ENCODE peak calls at places on chromosomes 1 and 21, in five cellular contexts. R, M, H, P and U are unnamed samples.

GRCh38 chr1:40380817-40381216 is 7.3 kb downstream of the SMAP2 start:
- DNase-seq in R (no peak), M (no peak), H (no peak), P (no peak), U (no peak)

GRCh38 chr1:234659538-234659937 is 49.6 kb upstream of the IRF2BP2 start:
- DNase-seq in R (no peak), M (no peak), H (no peak), P (no peak), U (no peak)

GRCh38 chr1:207997486-207998268 is 86.8 kb upstream of the CD34 start:
- DNase-seq in R (peak), M (peak), H (peak), P (no peak), U (peak)

GRCh38 chr1:211411639-211412038 is 80.3 kb downstream of the RD3 start:
- DNase-seq in R (no peak), M (no peak), H (no peak), P (no peak), U (no peak)

GRCh38 chr1:198437352-198437751 is 103.1 kb downstream of the ATP6V1G3 start:
- DNase-seq in R (no peak), M (no peak), H (no peak), P (no peak), U (no peak)

GRCh38 chr1:156487862-156488261 is 12.7 kb downstream of the MEF2D start:
- DNase-seq in R (no peak), M (no peak), H (no peak), P (no peak), U (no peak)

GRCh38 chr21:32325706-32326105 is 27.1 kb downstream of the MRAP start:
- DNase-seq in R (no peak), M (no peak), H (no peak), P (no peak), U (no peak)

GRCh38 chr1:158084747-158085146 is 91.3 kb downstream of the KIRREL1 start:
- DNase-seq in R (no peak), M (no peak), H (no peak), P (no peak), U (no peak)

GRCh38 chr1:50123071-50123470 is 14.4 kb downstream of the ELAVL4 start:
- DNase-seq in R (no peak), M (no peak), H (no peak), P (no peak), U (no peak)

GRCh38 chr1:100304921-100305320 is 38.9 kb downstream of the RTCA start:
- DNase-seq in R (no peak), M (no peak), H (no peak), P (no peak), U (no peak)

GRCh38 chr1:25958475-25958874 is 39.4 kb downstream of the PAFAH2 start:
- DNase-seq in R (no peak), M (no peak), H (no peak), P (no peak), U (no peak)

GRCh38 chr1:2173546-2174347 is 20.8 kb downstream of the FAAP20 start:
- DNase-seq in R (no peak), M (no peak), H (no peak), P (no peak), U (no peak)

GRCh38 chr1:59901770-59902388 is 24.7 kb downstream of the CYP2J2 start:
- DNase-seq in R (no peak), M (no peak), H (no peak), P (no peak), U (no peak)

GRCh38 chr1:84698718-84699117 is 8.5 kb upstream of the SSX2IP start:
- DNase-seq in R (no peak), M (no peak), H (no peak), P (no peak), U (no peak)

GRCh38 chr1:1374068-1374860 is 743 bp downstream of the AURKAIP1 start:
- DNase-seq in R (no peak), M (no peak), H (no peak), P (no peak), U (no peak)

GRCh38 chr1:178689769-178690168 is 35.3 kb upstream of the RALGPS2 start:
- DNase-seq in R (no peak), M (no peak), H (no peak), P (no peak), U (no peak)

GRCh38 chr1:151314137-151314875 is 12.9 kb downstream of the PI4KB start:
- DNase-seq in R (peak), M (peak), H (no peak), P (no peak), U (peak)

GRCh38 chr1:41240806-41241747 is 1.0 kb downstream of the SCMH1 start:
- DNase-seq in R (peak), M (peak), H (peak), P (no peak), U (peak)

GRCh38 chr1:91502138-91502881 is 1.7 kb downstream of the CDC7 start:
- DNase-seq in R (no peak), M (no peak), H (no peak), P (no peak), U (no peak)
- H3K27ac ChIP-seq in R (no peak), M (no peak), H (no peak), P (peak), U (no peak)

GRCh38 chr1:27832762-27833161 is 2.2 kb downstream of the PPP1R8 start:
- DNase-seq in R (no peak), M (no peak), H (no peak), P (no peak), U (no peak)
- H3K27ac ChIP-seq in R (no peak), M (no peak), H (no peak), P (no peak), U (no peak)

GRCh38 chr1:204376919-204377799 is 17.4 kb upstream of the PLEKHA6 start:
- DNase-seq in R (no peak), M (no peak), H (no peak), P (no peak), U (no peak)

GRCh38 chr1:204383163-204383904 is 23.6 kb upstream of the PLEKHA6 start:
- DNase-seq in R (no peak), M (no peak), H (no peak), P (no peak), U (no peak)

GRCh38 chr1:204382714-204383083 is 23.0 kb upstream of the PLEKHA6 start:
- DNase-seq in R (no peak), M (no peak), H (no peak), P (no peak), U (no peak)

GRCh38 chr1:204380293-204380831 is 20.6 kb upstream of the PLEKHA6 start:
- DNase-seq in R (no peak), M (no peak), H (peak), P (no peak), U (no peak)

DNA sequence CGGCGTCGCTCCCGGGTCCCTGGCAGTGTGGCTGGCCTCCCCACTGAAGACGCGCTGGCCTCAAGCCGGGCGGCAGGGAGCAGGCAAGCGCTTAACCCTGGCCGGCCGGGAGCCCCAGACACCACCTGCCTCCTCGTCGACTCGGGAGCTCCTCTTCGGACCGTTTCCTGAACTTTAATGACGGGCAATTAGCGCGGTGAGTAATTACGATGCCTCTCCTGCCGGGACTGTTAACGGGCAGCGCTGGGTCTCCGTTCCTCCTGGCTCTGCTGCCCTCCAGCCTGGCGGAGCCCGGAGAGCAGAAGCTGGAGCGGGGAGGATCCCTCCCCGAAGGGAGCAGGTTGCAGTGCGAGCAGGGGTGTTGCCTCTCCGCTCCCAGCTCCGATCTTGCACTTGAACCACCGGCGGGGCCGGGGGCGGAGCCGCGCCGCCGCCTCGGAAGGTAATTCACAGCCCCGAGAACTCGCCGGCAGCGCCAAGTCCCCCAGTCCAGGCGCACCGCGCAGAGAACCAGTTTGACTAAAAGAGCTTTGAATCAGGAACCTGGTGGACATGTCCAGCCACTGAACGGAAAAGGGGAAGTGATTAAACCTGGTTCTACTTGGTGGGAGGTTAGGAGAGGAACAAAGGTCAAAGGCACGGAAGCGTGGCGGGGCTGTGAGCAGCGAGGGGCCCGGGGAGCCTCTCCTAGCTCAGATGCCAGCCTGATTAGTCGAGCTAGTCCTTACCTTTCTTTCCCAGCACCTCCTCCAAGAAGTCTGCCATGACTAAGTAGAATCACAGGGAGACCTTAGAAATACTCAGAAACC is 18.3 kb upstream of the PLEKHA6 start:
- DNase-seq in R (no peak), M (no peak), H (peak), P (no peak), U (no peak)
- H3K27ac ChIP-seq in R (no peak), M (no peak), H (peak), P (no peak), U (no peak)

GRCh38 chr1:74952786-74953185 is 181.4 kb upstream of the LHX8 start:
- DNase-seq in R (no peak), M (no peak), H (no peak), P (no peak), U (no peak)
- H3K27ac ChIP-seq in R (no peak), M (no peak), H (no peak), P (no peak), U (no peak)

GRCh38 chr1:17212009-17212408 is 7.1 kb downstream of the PADI1 start:
- DNase-seq in R (no peak), M (no peak), H (peak), P (no peak), U (no peak)
- H3K27ac ChIP-seq in R (no peak), M (no peak), H (no peak), P (no peak), U (no peak)

GRCh38 chr1:51627672-51628071 is 10.8 kb downstream of the OSBPL9 start:
- DNase-seq in R (no peak), M (no peak), H (no peak), P (no peak), U (no peak)
- H3K27ac ChIP-seq in R (peak), M (no peak), H (no peak), P (no peak), U (no peak)